ENCODE peak calls at places on chromosome 2, in seven cellular contexts. D is SJCRH30; O is iPS DF 6.9; L is pancreas; S is T-helper 2 cell; C is activated CD4-positive, alpha-beta T cell treated with anti-CD3 and anti-CD28 coated beads, Interleukin-2, amount 10 ng/mL, durations not matched to agents 7 days and 5 days; G is CD4-positive, CD25-positive, alpha-beta regulatory T cell. B is an unnamed sample.

GRCh38 chr2:64141711-64142405 is 2.4 kb downstream of the PELI1 start:
- DNase-seq in L (no peak), G (no peak), S (no peak), C (no peak), O (no peak), D (no peak), B (no peak)

GRCh38 chr2:79159653-79160052 is at the start of gene REG3A:
- DNase-seq in D (no peak), L (no peak), G (no peak), C (no peak), O (no peak), S (no peak), B (no peak)

GRCh38 chr2:217052856-217053577 is 193.2 kb upstream of the TNP1 start:
- DNase-seq in C (no peak), L (no peak), G (no peak), D (no peak), S (no peak), O (no peak), B (no peak)

GRCh38 chr2:32777714-32778113 is 149.9 kb downstream of the TTC27 start:
- DNase-seq in S (no peak), D (no peak), O (no peak), G (no peak), L (no peak), C (no peak), B (no peak)

GRCh38 chr2:160063266-160063665 is 851 bp upstream of the PLA2R1 start:
- DNase-seq in D (no peak), O (no peak), S (no peak), C (no peak), L (no peak), G (no peak), B (no peak)

GRCh38 chr2:141438536-141438935 is 692.3 kb downstream of the LRP1B start:
- DNase-seq in G (no peak), C (no peak), D (no peak), O (no peak), L (no peak), S (no peak), B (no peak)

GRCh38 chr2:39994151-39994550 is 215.1 kb upstream of the THUMPD2 start:
- DNase-seq in G (no peak), C (no peak), L (no peak), D (no peak), S (no peak), O (no peak), B (no peak)

GRCh38 chr2:26629751-26630150 is 11.4 kb downstream of the CIB4 start:
- DNase-seq in O (no peak), S (no peak), D (no peak), C (no peak), G (no peak), L (no peak), B (no peak)

GRCh38 chr2:172765664-172766063 is 30.0 kb downstream of the RAPGEF4 start:
- DNase-seq in D (no peak), O (no peak), G (no peak), C (no peak), S (no peak), L (no peak), B (no peak)

GRCh38 chr2:25361261-25362048 is 19.7 kb upstream of the DNMT3A start:
- DNase-seq in G (no peak), C (no peak), D (no peak), S (no peak), L (no peak), O (no peak), B (no peak)

GRCh38 chr2:71045841-71046495 is 22.5 kb upstream of the NAGK start:
- DNase-seq in S (no peak), G (no peak), L (no peak), D (no peak), O (no peak), C (no peak), B (no peak)

GRCh38 chr2:169069341-169069740 is at the start of gene DHRS9:
- DNase-seq in L (no peak), O (no peak), D (no peak), G (no peak), C (no peak), S (no peak), B (no peak)

B was measured in activated T-cell treated with anti-CD3 and anti-CD28 coated beads for 1 hour.